ENCODE peak calls at places on chromosome 14, in eight cellular contexts. One of them, this sample, is unnamed.

GRCh38 chr14:88225721-88226120 is 97.3 kb downstream of the KCNK10 start:
- DNase-seq in tibial artery: no peak
- DNase-seq in dorsolateral prefrontal cortex: peak; percentile 62
- DNase-seq in prostate gland: no peak
- DNase-seq in left ventricle myocardium inferior: no peak
- DNase-seq in testis: no peak
- DNase-seq in pancreas: no peak
- DNase-seq in CD8-positive, alpha-beta T cell: no peak
- DNase-seq in this sample: no peak

GRCh38 chr14:83004456-83005006 is 1470.9 kb upstream of the SEL1L start:
- DNase-seq in dorsolateral prefrontal cortex: no peak
- DNase-seq in pancreas: no peak
- DNase-seq in tibial artery: no peak
- DNase-seq in prostate gland: no peak
- DNase-seq in testis: no peak
- DNase-seq in CD8-positive, alpha-beta T cell: no peak
- DNase-seq in left ventricle myocardium inferior: no peak
- DNase-seq in this sample: no peak

GRCh38 chr14:90569606-90570462 is 173.0 kb downstream of the CALM1 start:
- DNase-seq in CD8-positive, alpha-beta T cell: no peak
- DNase-seq in prostate gland: no peak
- DNase-seq in left ventricle myocardium inferior: no peak
- DNase-seq in pancreas: no peak
- DNase-seq in tibial artery: no peak
- DNase-seq in dorsolateral prefrontal cortex: no peak
- DNase-seq in testis: no peak
- DNase-seq in this sample: no peak

GRCh38 chr14:75615200-75615599 is 36.8 kb downstream of the FLVCR2 start:
- DNase-seq in prostate gland: no peak
- DNase-seq in pancreas: no peak
- DNase-seq in testis: no peak
- DNase-seq in left ventricle myocardium inferior: no peak
- DNase-seq in dorsolateral prefrontal cortex: no peak
- DNase-seq in tibial artery: no peak
- DNase-seq in CD8-positive, alpha-beta T cell: no peak
- DNase-seq in this sample: no peak

GRCh38 chr14:102922490-102923200 is at the start of gene AMN:
- DNase-seq in CD8-positive, alpha-beta T cell: no peak
- DNase-seq in dorsolateral prefrontal cortex: no peak
- DNase-seq in pancreas: no peak
- DNase-seq in tibial artery: no peak
- DNase-seq in prostate gland: no peak
- DNase-seq in testis: no peak
- DNase-seq in left ventricle myocardium inferior: no peak
- DNase-seq in this sample: no peak

GRCh38 chr14:75896341-75896740 is 85.5 kb downstream of the TGFB3 start:
- DNase-seq in prostate gland: no peak
- DNase-seq in dorsolateral prefrontal cortex: no peak
- DNase-seq in pancreas: no peak
- DNase-seq in left ventricle myocardium inferior: no peak
- DNase-seq in CD8-positive, alpha-beta T cell: no peak
- DNase-seq in tibial artery: no peak
- DNase-seq in testis: no peak
- DNase-seq in this sample: no peak

GRCh38 chr14:48703728-48704467 is 882.3 kb downstream of the RPS29 start:
- DNase-seq in left ventricle myocardium inferior: no peak
- DNase-seq in CD8-positive, alpha-beta T cell: no peak
- DNase-seq in prostate gland: no peak
- DNase-seq in tibial artery: no peak
- DNase-seq in pancreas: no peak
- DNase-seq in testis: no peak
- DNase-seq in dorsolateral prefrontal cortex: no peak
- DNase-seq in this sample: no peak

GRCh38 chr14:80100681-80101080 is 110.6 kb downstream of the DIO2 start:
- DNase-seq in tibial artery: no peak
- DNase-seq in CD8-positive, alpha-beta T cell: no peak
- DNase-seq in testis: no peak
- DNase-seq in dorsolateral prefrontal cortex: no peak
- DNase-seq in pancreas: no peak
- DNase-seq in prostate gland: no peak
- DNase-seq in left ventricle myocardium inferior: no peak
- DNase-seq in this sample: no peak

GRCh38 chr14:99672506-99673327 is 11.4 kb upstream of the CYP46A1 start:
- DNase-seq in left ventricle myocardium inferior: no peak
- DNase-seq in testis: no peak
- DNase-seq in pancreas: no peak
- DNase-seq in CD8-positive, alpha-beta T cell: no peak
- DNase-seq in dorsolateral prefrontal cortex: no peak
- DNase-seq in prostate gland: no peak
- DNase-seq in tibial artery: no peak
- DNase-seq in this sample: no peak

GRCh38 chr14:81416233-81416927 is 16.3 kb upstream of the STON2 start:
- DNase-seq in tibial artery: no peak
- DNase-seq in prostate gland: no peak
- DNase-seq in CD8-positive, alpha-beta T cell: no peak
- DNase-seq in dorsolateral prefrontal cortex: no peak
- DNase-seq in left ventricle myocardium inferior: no peak
- DNase-seq in testis: no peak
- DNase-seq in pancreas: no peak
- DNase-seq in this sample: no peak

GRCh38 chr14:78754059-78754458 is 583.9 kb downstream of the NRXN3 start:
- DNase-seq in CD8-positive, alpha-beta T cell: no peak
- DNase-seq in pancreas: no peak
- DNase-seq in prostate gland: no peak
- DNase-seq in tibial artery: no peak
- DNase-seq in dorsolateral prefrontal cortex: no peak
- DNase-seq in left ventricle myocardium inferior: no peak
- DNase-seq in testis: no peak
- DNase-seq in this sample: no peak

GRCh38 chr14:96792581-96792980 is 4.6 kb upstream of the VRK1 start:
- DNase-seq in CD8-positive, alpha-beta T cell: no peak
- DNase-seq in testis: no peak
- DNase-seq in prostate gland: no peak
- DNase-seq in dorsolateral prefrontal cortex: no peak
- DNase-seq in pancreas: no peak
- DNase-seq in tibial artery: no peak
- DNase-seq in left ventricle myocardium inferior: no peak
- DNase-seq in this sample: no peak

GRCh38 chr14:103332143-103332919 is 1.7 kb upstream of the EIF5 start:
- DNase-seq in pancreas: no peak
- DNase-seq in testis: peak; percentile 54
- DNase-seq in CD8-positive, alpha-beta T cell: no peak
- DNase-seq in left ventricle myocardium inferior: no peak
- DNase-seq in dorsolateral prefrontal cortex: no peak
- DNase-seq in prostate gland: no peak
- DNase-seq in tibial artery: no peak
- DNase-seq in this sample: no peak

DNA sequence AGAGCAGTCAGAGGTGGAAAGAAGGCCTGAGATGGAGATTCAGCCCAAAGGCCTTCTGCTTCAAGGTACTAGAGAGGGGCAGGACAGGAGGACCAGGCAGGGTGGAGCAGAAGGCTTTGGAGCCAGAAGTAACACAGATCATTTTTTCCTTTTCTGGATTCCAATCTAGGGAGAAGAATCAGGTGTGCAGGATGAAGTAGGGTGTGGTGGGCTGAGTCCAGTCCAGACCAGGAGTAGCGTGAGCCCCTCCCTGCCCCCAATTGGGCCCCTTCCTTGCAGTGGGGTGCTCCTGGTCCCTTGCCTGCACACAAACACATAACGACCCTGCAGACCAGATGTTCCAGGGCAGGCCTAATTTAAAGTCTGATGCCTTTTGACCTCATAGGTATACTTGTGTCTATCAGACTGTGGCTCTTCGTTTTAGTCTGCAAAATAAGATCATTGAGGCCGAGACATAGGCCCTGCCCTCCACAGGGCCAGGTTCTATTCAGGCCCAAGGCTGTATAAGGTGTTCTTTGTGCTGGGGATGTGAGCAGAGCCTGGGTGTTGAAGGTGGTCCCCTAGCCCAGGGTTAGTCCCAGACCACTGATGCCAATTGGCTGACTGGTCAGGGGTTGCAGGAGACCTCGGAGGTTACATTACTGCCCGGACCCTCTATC is 1.0 kb upstream of the NYNRIN start:
- DNase-seq in tibial artery: no peak
- DNase-seq in testis: no peak
- DNase-seq in left ventricle myocardium inferior: no peak
- DNase-seq in pancreas: no peak
- DNase-seq in prostate gland: no peak
- DNase-seq in dorsolateral prefrontal cortex: no peak
- DNase-seq in CD8-positive, alpha-beta T cell: no peak
- DNase-seq in this sample: no peak
- H3K4me3 ChIP-seq in tibial artery: peak overlapping the region; percentile 71
- H3K4me3 ChIP-seq in testis: no peak overlapping the region
- H3K4me3 ChIP-seq in left ventricle myocardium inferior: peak overlapping the region; percentile 75
- H3K4me3 ChIP-seq in pancreas: no peak overlapping the region
- H3K4me3 ChIP-seq in prostate gland: no peak overlapping the region
- H3K4me3 ChIP-seq in dorsolateral prefrontal cortex: no peak overlapping the region
- H3K4me3 ChIP-seq in CD8-positive, alpha-beta T cell: no peak overlapping the region
- H3K4me3 ChIP-seq in this sample: no peak overlapping the region

DNA sequence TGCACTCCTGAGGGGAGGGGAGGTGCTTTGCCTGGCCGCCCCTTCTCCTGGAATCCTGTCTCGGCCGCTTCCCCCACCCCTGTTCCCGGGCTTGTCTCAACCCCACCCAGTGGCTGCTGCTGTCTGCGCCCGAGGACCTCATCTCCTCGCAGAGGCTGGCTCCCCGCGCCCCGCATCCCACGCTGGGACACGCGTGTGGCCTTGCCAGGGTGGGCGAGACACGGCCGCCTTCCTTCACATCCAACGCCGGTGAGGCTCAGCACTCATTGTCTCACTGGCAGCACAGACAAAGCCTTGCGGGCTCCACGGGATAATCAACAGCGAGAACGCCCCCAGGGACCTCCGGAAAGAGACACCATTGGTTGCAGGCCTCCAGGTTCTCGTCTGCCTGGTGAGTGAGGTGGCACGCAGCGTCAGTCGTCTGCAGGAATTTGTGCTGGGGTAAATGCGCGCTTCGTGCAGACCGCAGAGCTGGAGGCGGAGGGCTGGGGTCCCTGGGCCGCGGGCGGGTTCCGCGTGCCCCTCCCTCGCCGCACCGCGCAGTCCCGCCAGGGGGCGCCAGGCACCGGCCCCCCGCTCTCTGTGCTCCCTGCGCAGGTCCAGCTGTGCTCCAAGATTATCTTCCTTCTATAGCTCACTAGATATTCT is 26.8 kb downstream of the CCDC177 start:
- DNase-seq in testis: peak; percentile 37
- DNase-seq in tibial artery: no peak
- DNase-seq in pancreas: no peak
- DNase-seq in prostate gland: no peak
- DNase-seq in left ventricle myocardium inferior: no peak
- DNase-seq in dorsolateral prefrontal cortex: peak; percentile 45
- DNase-seq in CD8-positive, alpha-beta T cell: no peak
- DNase-seq in this sample: no peak
- H3K27ac ChIP-seq in testis: no peak overlapping the region
- H3K27ac ChIP-seq in tibial artery: no peak overlapping the region
- H3K27ac ChIP-seq in pancreas: no peak overlapping the region
- H3K27ac ChIP-seq in prostate gland: no peak overlapping the region
- H3K27ac ChIP-seq in left ventricle myocardium inferior: no peak overlapping the region
- H3K27ac ChIP-seq in dorsolateral prefrontal cortex: peak overlapping the region; percentile 75
- H3K27ac ChIP-seq in CD8-positive, alpha-beta T cell: no peak overlapping the region
- H3K27ac ChIP-seq in this sample: no peak overlapping the region

DNA sequence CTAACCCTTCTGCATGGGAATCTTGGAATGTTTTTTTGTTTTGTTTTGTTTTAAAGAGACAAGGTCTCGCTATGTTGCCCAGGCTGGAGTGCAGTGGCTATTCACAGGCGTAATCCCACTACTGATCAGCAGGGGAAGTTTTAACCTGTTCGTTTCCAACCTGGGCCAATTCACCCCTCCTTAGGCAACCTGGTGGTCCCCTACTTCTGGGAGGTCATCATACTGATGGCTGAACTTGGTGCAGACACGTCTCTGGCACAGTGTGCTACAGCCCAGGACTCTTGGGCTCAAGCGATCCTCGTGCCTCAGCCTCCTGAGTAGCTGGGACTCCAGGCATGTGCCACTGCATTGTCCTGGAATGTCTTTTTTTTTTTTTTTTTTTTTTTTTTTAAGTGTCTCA is 48.9 kb upstream of the ISM2 start:
- DNase-seq in testis: no peak
- DNase-seq in tibial artery: no peak
- DNase-seq in CD8-positive, alpha-beta T cell: no peak
- DNase-seq in pancreas: no peak
- DNase-seq in prostate gland: no peak
- DNase-seq in left ventricle myocardium inferior: no peak
- DNase-seq in dorsolateral prefrontal cortex: no peak
- DNase-seq in this sample: no peak
- TF ChIP-seq CTCF in testis: no peak
- TF ChIP-seq CTCF in tibial artery: no peak
- TF ChIP-seq CTCF in CD8-positive, alpha-beta T cell: no peak
- TF ChIP-seq CTCF in pancreas: no peak
- TF ChIP-seq CTCF in prostate gland: no peak
- TF ChIP-seq CTCF in left ventricle myocardium inferior: no peak
- TF ChIP-seq CTCF in dorsolateral prefrontal cortex: no peak
- TF ChIP-seq CTCF in this sample: no peak

GRCh38 chr14:68621400-68622365 is 171.2 kb downstream of the ZFP36L1 start:
- DNase-seq in testis: no peak
- DNase-seq in prostate gland: no peak
- DNase-seq in dorsolateral prefrontal cortex: no peak
- DNase-seq in CD8-positive, alpha-beta T cell: no peak
- DNase-seq in tibial artery: peak; percentile 52
- DNase-seq in pancreas: no peak
- DNase-seq in left ventricle myocardium inferior: peak; percentile 60
- DNase-seq in this sample: no peak

GRCh38 chr14:68623828-68624227 is 169.0 kb downstream of the ZFP36L1 start:
- DNase-seq in left ventricle myocardium inferior: no peak
- DNase-seq in CD8-positive, alpha-beta T cell: no peak
- DNase-seq in tibial artery: no peak
- DNase-seq in prostate gland: no peak
- DNase-seq in pancreas: no peak
- DNase-seq in dorsolateral prefrontal cortex: no peak
- DNase-seq in testis: no peak
- DNase-seq in this sample: no peak

GRCh38 chr14:68623307-68623706 is 169.6 kb downstream of the ZFP36L1 start:
- DNase-seq in left ventricle myocardium inferior: no peak
- DNase-seq in pancreas: no peak
- DNase-seq in prostate gland: no peak
- DNase-seq in CD8-positive, alpha-beta T cell: no peak
- DNase-seq in testis: no peak
- DNase-seq in dorsolateral prefrontal cortex: no peak
- DNase-seq in tibial artery: no peak
- DNase-seq in this sample: no peak

GRCh38 chr14:68624541-68625220 is 168.2 kb downstream of the ZFP36L1 start:
- DNase-seq in CD8-positive, alpha-beta T cell: no peak
- DNase-seq in testis: no peak
- DNase-seq in dorsolateral prefrontal cortex: no peak
- DNase-seq in prostate gland: no peak
- DNase-seq in pancreas: no peak
- DNase-seq in tibial artery: no peak
- DNase-seq in left ventricle myocardium inferior: no peak
- DNase-seq in this sample: peak; percentile 3

DNA sequence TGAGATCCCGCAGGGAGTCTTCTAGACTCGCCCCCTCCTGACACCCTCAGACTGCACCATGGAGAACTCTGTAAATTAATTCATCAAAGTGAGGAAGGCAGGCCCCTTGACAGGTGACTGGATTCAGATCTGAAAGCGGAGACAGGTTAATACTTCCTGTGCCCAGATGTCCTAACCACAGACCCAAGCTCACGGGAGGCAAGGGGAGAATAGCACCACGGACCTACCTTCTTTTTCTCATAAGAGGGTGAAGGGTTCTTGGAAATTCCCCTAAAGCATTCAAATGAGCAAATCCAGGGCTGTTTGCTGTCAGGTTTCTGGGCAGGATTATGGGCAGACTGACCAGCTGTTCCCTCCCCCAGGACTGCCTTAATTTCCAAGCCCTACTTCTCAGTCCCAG is 170.0 kb downstream of the ZFP36L1 start:
- DNase-seq in testis: no peak
- DNase-seq in tibial artery: no peak
- DNase-seq in CD8-positive, alpha-beta T cell: no peak
- DNase-seq in left ventricle myocardium inferior: no peak
- DNase-seq in dorsolateral prefrontal cortex: no peak
- DNase-seq in pancreas: no peak
- DNase-seq in prostate gland: no peak
- DNase-seq in this sample: no peak
- H3K4me3 ChIP-seq in testis: no peak overlapping the region
- H3K4me3 ChIP-seq in tibial artery: no peak overlapping the region
- H3K4me3 ChIP-seq in CD8-positive, alpha-beta T cell: no peak overlapping the region
- H3K4me3 ChIP-seq in left ventricle myocardium inferior: no peak overlapping the region
- H3K4me3 ChIP-seq in dorsolateral prefrontal cortex: no peak overlapping the region
- H3K4me3 ChIP-seq in pancreas: no peak overlapping the region
- H3K4me3 ChIP-seq in prostate gland: no peak overlapping the region
- H3K4me3 ChIP-seq in this sample: no peak overlapping the region

This sample was measured in lung.